ENCODE peak calls at places on chromosomes 11 and 22, in seven cellular contexts. K is osteoblast; I is stimulated activated CD8-positive, alpha-beta memory T cell treated with anti-CD3 and anti-CD28 coated beads, Interleukin-12 subunit alpha, Interleukin-12 subunit beta, amount 100 ng/mL, for 4 hours; R is fibroblast of the aortic adventitia; V is foreskin fibroblast; Z is ELR; H is testis. S is an unnamed sample.

GRCh38 chr22:19663821-19664325 is 50.4 kb upstream of the SEPTIN5 start:
- DNase-seq in H (peak; percentile 57), I (no peak), K (peak; percentile 91), V (peak; percentile 12), R (peak; percentile 74), Z (peak; percentile 4), S (no peak)

GRCh38 chr11:72743321-72744221 is 8.6 kb downstream of the ARAP1 start:
- DNase-seq in K (peak; percentile 87), R (no peak), V (no peak), Z (no peak), H (no peak), I (no peak), S (no peak)

GRCh38 chr11:86245369-86246292 is 1.1 kb downstream of the EED start:
- DNase-seq in I (no peak), K (peak; percentile 61), R (peak; percentile 28), Z (peak; percentile 46), H (peak; percentile 23), V (no peak), S (peak; percentile 56)

GRCh38 chr11:34356576-34356917 is 1.3 kb downstream of the ABTB2 start:
- DNase-seq in I (no peak), R (peak; percentile 64), Z (peak; percentile 75), V (no peak), H (peak; percentile 25), K (peak; percentile 82), S (no peak)

GRCh38 chr11:67665537-67666302 is 8.7 kb downstream of the ALDH3B2 start:
- DNase-seq in V (no peak), H (peak; percentile 59), R (no peak), Z (peak; percentile 29), I (no peak), K (peak; percentile 57), S (no peak)

GRCh38 chr11:128302425-128303186 is 284.8 kb downstream of the ETS1 start:
- DNase-seq in I (no peak), H (no peak), K (no peak), R (no peak), Z (no peak), V (no peak), S (peak; percentile 54)

GRCh38 chr22:50268655-50269113 is 1.5 kb downstream of the MAPK11 start:
- DNase-seq in I (no peak), V (no peak), Z (no peak), K (no peak), H (peak; percentile 38), R (no peak), S (no peak)

GRCh38 chr11:109838034-109838433 is 255.2 kb upstream of the ZC3H12C start:
- DNase-seq in R (no peak), I (no peak), K (no peak), H (no peak), Z (no peak), V (no peak), S (no peak)

GRCh38 chr11:120710354-120711187 is 199.0 kb downstream of the GRIK4 start:
- DNase-seq in R (peak; percentile 83), K (peak; percentile 92), Z (peak; percentile 93), H (peak; percentile 61), V (peak; percentile 89), I (no peak), S (no peak)

GRCh38 chr11:126415669-126416420 is 60.4 kb downstream of the ST3GAL4 start:
- DNase-seq in V (no peak), K (peak; percentile 66), Z (no peak), R (peak; percentile 91), H (peak; percentile 87), I (no peak), S (no peak)

GRCh38 chr11:23236846-23237550 is 376.7 kb upstream of the CCDC179 start:
- DNase-seq in Z (no peak), K (no peak), V (no peak), R (peak; percentile 22), I (no peak), H (no peak), S (no peak)

GRCh38 chr11:60887531-60887930 is 18.9 kb downstream of the PRPF19 start:
- DNase-seq in Z (peak; percentile 70), K (no peak), R (peak; percentile 57), H (peak; percentile 70), I (no peak), V (peak; percentile 42), S (no peak)

GRCh38 chr11:12215192-12215591 is 104.8 kb downstream of the MICAL2 start:
- DNase-seq in V (no peak), K (no peak), H (no peak), Z (no peak), I (no peak), R (no peak), S (no peak)

GRCh38 chr22:35697142-35697541 is 20.5 kb upstream of the APOL5 start:
- DNase-seq in Z (no peak), I (no peak), H (no peak), R (no peak), K (no peak), V (no peak), S (no peak)

GRCh38 chr11:5689551-5689983 is at the start of gene TRIM22:
- DNase-seq in K (peak; percentile 90), R (peak; percentile 90), V (peak; percentile 18), H (peak; percentile 59), Z (peak; percentile 47), I (no peak), S (peak; percentile 52)

GRCh38 chr11:1938343-1939005 is 8.7 kb upstream of the MRPL23 start:
- DNase-seq in K (peak; percentile 41), I (no peak), V (no peak), R (no peak), H (no peak), Z (no peak), S (peak; percentile 54)

GRCh38 chr22:34475886-34476285 is 555.6 kb upstream of the LARGE1 start:
- DNase-seq in K (no peak), Z (no peak), I (no peak), H (no peak), R (no peak), V (no peak), S (no peak)

GRCh38 chr11:112412383-112412782 is 151.7 kb upstream of the PLET1 start:
- DNase-seq in H (no peak), I (no peak), K (no peak), V (no peak), Z (no peak), R (no peak), S (no peak)

GRCh38 chr22:36544107-36544620 is 15.2 kb upstream of the EIF3D start:
- DNase-seq in R (peak; percentile 47), I (no peak), K (peak; percentile 89), V (peak; percentile 62), H (no peak), Z (peak; percentile 92), S (no peak)

GRCh38 chr22:45802074-45802473 is 130.4 kb downstream of the ATXN10 start:
- DNase-seq in R (no peak), V (no peak), I (no peak), Z (no peak), H (no peak), K (no peak), S (no peak)

GRCh38 chr22:43891360-43892182 is at the start of gene PNPLA5:
- DNase-seq in I (no peak), K (peak; percentile 80), Z (peak; percentile 46), H (no peak), R (no peak), V (no peak), S (peak; percentile 23)

GRCh38 chr11:46693597-46694012 is 6.8 kb downstream of the ARHGAP1 start:
- DNase-seq in R (peak; percentile 75), I (no peak), K (peak; percentile 88), Z (peak; percentile 21), H (no peak), V (peak; percentile 55), S (no peak)

GRCh38 chr11:11670582-11670981 is 48.8 kb upstream of the GALNT18 start:
- DNase-seq in V (no peak), H (no peak), K (no peak), I (no peak), R (no peak), Z (no peak), S (no peak)

GRCh38 chr11:11243258-11243789 is 109.7 kb downstream of the CSNK2A3 start:
- DNase-seq in V (no peak), Z (no peak), K (no peak), H (peak; percentile 17), R (no peak), I (no peak), S (no peak)

GRCh38 chr11:13669544-13670488 is 1.3 kb downstream of the FAR1 start:
- DNase-seq in R (peak; percentile 22), V (no peak), I (no peak), K (no peak), H (no peak), Z (peak; percentile 9), S (peak; percentile 5)

GRCh38 chr11:61547246-61547645 is 33.6 kb downstream of the SYT7 start:
- DNase-seq in V (no peak), R (no peak), Z (no peak), K (no peak), I (no peak), H (no peak), S (no peak)

GRCh38 chr11:75246006-75246672 is 5.6 kb downstream of the TPBGL start:
- DNase-seq in Z (no peak), K (peak; percentile 44), I (no peak), R (no peak), H (peak; percentile 11), V (no peak), S (no peak)

GRCh38 chr11:102886999-102887398 is 12.2 kb upstream of the MMP12 start:
- DNase-seq in K (peak; percentile 87), Z (no peak), H (no peak), R (peak; percentile 56), I (no peak), V (no peak), S (no peak)

GRCh38 chr11:21144556-21144955 is 475.2 kb downstream of the NELL1 start:
- DNase-seq in Z (no peak), H (no peak), I (no peak), V (no peak), R (no peak), K (no peak), S (no peak)

GRCh38 chr11:120645639-120646038 is 134.1 kb downstream of the GRIK4 start:
- DNase-seq in Z (no peak), I (no peak), H (no peak), V (no peak), K (no peak), R (no peak), S (no peak)

GRCh38 chr11:8597182-8597581 is 3.2 kb upstream of the STK33 start:
- DNase-seq in H (no peak), K (peak; percentile 79), Z (peak; percentile 46), V (peak; percentile 55), R (peak; percentile 89), I (no peak), S (no peak)

GRCh38 chr11:64715756-64716470 is 7.1 kb downstream of the NRXN2 start:
- DNase-seq in K (peak; percentile 80), H (no peak), I (no peak), Z (no peak), V (no peak), R (no peak), S (no peak)

GRCh38 chr11:56916609-56917008 is 72.1 kb upstream of the OR5AK2 start:
- DNase-seq in H (no peak), R (no peak), I (no peak), K (no peak), Z (no peak), V (no peak), S (no peak)

GRCh38 chr22:38446018-38446601 is 8.9 kb downstream of the KCNJ4 start:
- DNase-seq in V (no peak), I (no peak), H (no peak), Z (no peak), R (no peak), K (no peak), S (no peak)

S was measured in activated naive CD4-positive, alpha-beta T cell treated with anti-CD3 and anti-CD28 coated beads, Interleukin-2, amount 50 U/mL, for 72 hours.